ENCODE peak calls at places on chromosomes 3 and 15, in six cellular contexts. V is brain microvascular endothelial cell, O is heart left ventricle, E is ascending aorta, K is HFFc6, G is GM12865. A is an unnamed sample.
A peak's percentile ranks its signal among the peaks of the same experiment; 100 is the strongest.

GRCh38 chr15:58985443-58985842 is 2.0 kb upstream of the RNF111 start:
- DNase-seq in V (no peak), O (peak; percentile 40), E (no peak), K (no peak), G (no peak), A (no peak)

GRCh38 chr3:64291956-64292355 is 66.7 kb upstream of the PRICKLE2 start:
- DNase-seq in K (peak; percentile 64), V (peak; percentile 18), O (no peak), E (no peak), G (no peak), A (no peak)

GRCh38 chr15:86089422-86089821 is 9.8 kb downstream of the AGBL1 start:
- DNase-seq in G (no peak), K (no peak), V (no peak), O (no peak), E (no peak), A (no peak)

GRCh38 chr3:30602946-30603345 is 3.5 kb upstream of the TGFBR2 start:
- DNase-seq in E (no peak), K (no peak), V (no peak), O (no peak), G (peak; percentile 6), A (no peak)

GRCh38 chr3:52524752-52525661 is 8.7 kb downstream of the NT5DC2 start:
- DNase-seq in V (peak; percentile 40), K (no peak), E (peak; percentile 78), G (no peak), O (peak; percentile 83), A (peak; percentile 40)

GRCh38 chr3:126412841-126413692 is 18.4 kb downstream of the CFAP100 start:
- DNase-seq in V (no peak), E (peak; percentile 53), G (no peak), O (no peak), K (no peak), A (no peak)

GRCh38 chr15:39034816-39035215 is 470.2 kb upstream of the RASGRP1 start:
- DNase-seq in V (no peak), E (no peak), G (no peak), O (no peak), K (no peak), A (no peak)

GRCh38 chr3:150509780-150510179 is 36.5 kb downstream of the SERP1 start:
- DNase-seq in O (no peak), V (no peak), K (no peak), G (no peak), E (no peak), A (no peak)

GRCh38 chr15:47244361-47244760 is 472.9 kb upstream of the SEMA6D start:
- DNase-seq in K (no peak), G (no peak), V (no peak), E (no peak), O (no peak), A (no peak)

GRCh38 chr3:52244061-52244628 is 1.4 kb upstream of the PPM1M start:
- DNase-seq in G (peak; percentile 89), E (peak; percentile 72), V (no peak), O (no peak), K (peak; percentile 58), A (peak; percentile 91)

GRCh38 chr3:50473768-50474167 is 29.7 kb downstream of the CACNA2D2 start:
- DNase-seq in K (no peak), G (no peak), E (no peak), O (peak; percentile 54), V (no peak), A (no peak)

GRCh38 chr15:79124388-79124787 is 33.8 kb upstream of the RASGRF1 start:
- DNase-seq in G (no peak), K (no peak), E (no peak), O (no peak), V (no peak), A (no peak)

GRCh38 chr15:40909662-40910625 is 15.7 kb downstream of the VPS18 start:
- DNase-seq in O (no peak), G (no peak), K (peak; percentile 25), V (no peak), E (no peak), A (peak; percentile 73)

GRCh38 chr3:123380261-123380660 is 68.6 kb downstream of the ADCY5 start:
- DNase-seq in V (no peak), E (peak; percentile 55), K (no peak), O (no peak), G (no peak), A (no peak)

GRCh38 chr3:10674593-10674992 is 141.4 kb upstream of the SLC6A11 start:
- DNase-seq in V (no peak), K (no peak), O (no peak), G (no peak), E (no peak), A (no peak)

GRCh38 chr3:158727499-158728377 is 4.5 kb downstream of the RARRES1 start:
- DNase-seq in K (peak; percentile 63), E (peak; percentile 79), G (peak; percentile 73), O (no peak), V (peak; percentile 81), A (no peak)

GRCh38 chr3:107740992-107741896 is 218.5 kb downstream of the BBX start:
- DNase-seq in V (no peak), E (no peak), G (peak; percentile 16), O (no peak), K (peak; percentile 19), A (no peak)

GRCh38 chr3:169146112-169146665 is 517.3 kb downstream of the MECOM start:
- DNase-seq in V (peak; percentile 62), E (peak; percentile 87), O (peak; percentile 55), K (no peak), G (no peak), A (peak; percentile 42)

GRCh38 chr3:37963635-37964034 is 27.0 kb upstream of the VILL start:
- DNase-seq in E (no peak), G (no peak), O (no peak), V (no peak), K (no peak), A (no peak)

GRCh38 chr3:179715582-179715981 is 62.7 kb downstream of the USP13 start:
- DNase-seq in K (no peak), V (no peak), E (no peak), O (no peak), G (no peak), A (no peak)

GRCh38 chr15:48855501-48856440 is 22.2 kb upstream of the EID1 start:
- DNase-seq in E (no peak), G (no peak), V (peak; percentile 56), O (no peak), K (peak; percentile 61), A (no peak)

GRCh38 chr3:186152889-186153292 is 44.0 kb upstream of the ETV5 start:
- DNase-seq in G (peak; percentile 85), K (no peak), V (no peak), O (no peak), E (peak; percentile 25), A (peak; percentile 52)

GRCh38 chr3:37707428-37708372 is 154.0 kb upstream of the CTDSPL start:
- DNase-seq in E (no peak), G (no peak), K (no peak), O (no peak), V (no peak), A (no peak)

GRCh38 chr3:29335438-29335837 is 54.6 kb downstream of the RBMS3 start:
- DNase-seq in V (peak; percentile 97), K (peak; percentile 94), O (peak; percentile 89), E (peak; percentile 95), G (no peak), A (no peak)

GRCh38 chr3:33377489-33377888 is 62.7 kb downstream of the UBP1 start:
- DNase-seq in G (no peak), V (no peak), K (no peak), O (no peak), E (no peak), A (no peak)

GRCh38 chr3:33377931-33378330 is 62.3 kb downstream of the UBP1 start:
- DNase-seq in E (no peak), O (no peak), G (no peak), K (peak; percentile 91), V (peak; percentile 59), A (no peak)

GRCh38 chr3:33373082-33373437 is 67.1 kb downstream of the UBP1 start:
- DNase-seq in E (no peak), O (no peak), G (no peak), V (no peak), K (no peak), A (no peak)

GRCh38 chr3:33372218-33373081 is 67.8 kb downstream of the UBP1 start:
- DNase-seq in K (no peak), V (peak; percentile 60), O (no peak), E (no peak), G (peak; percentile 65), A (no peak)
- TF ChIP-seq CTCF in K (peak; percentile 96), V (peak; percentile 92), O (peak; percentile 84), E (peak; percentile 86), G (peak; percentile 89), A (peak; percentile 96)

GRCh38 chr3:122306622-122306953 is 18.5 kb upstream of the CSTA start:
- DNase-seq in V (no peak), O (no peak), G (no peak), K (no peak), E (no peak), A (no peak)
- TF ChIP-seq CTCF in V (no peak), O (no peak), G (no peak), K (no peak), E (no peak), A (no peak)

DNA sequence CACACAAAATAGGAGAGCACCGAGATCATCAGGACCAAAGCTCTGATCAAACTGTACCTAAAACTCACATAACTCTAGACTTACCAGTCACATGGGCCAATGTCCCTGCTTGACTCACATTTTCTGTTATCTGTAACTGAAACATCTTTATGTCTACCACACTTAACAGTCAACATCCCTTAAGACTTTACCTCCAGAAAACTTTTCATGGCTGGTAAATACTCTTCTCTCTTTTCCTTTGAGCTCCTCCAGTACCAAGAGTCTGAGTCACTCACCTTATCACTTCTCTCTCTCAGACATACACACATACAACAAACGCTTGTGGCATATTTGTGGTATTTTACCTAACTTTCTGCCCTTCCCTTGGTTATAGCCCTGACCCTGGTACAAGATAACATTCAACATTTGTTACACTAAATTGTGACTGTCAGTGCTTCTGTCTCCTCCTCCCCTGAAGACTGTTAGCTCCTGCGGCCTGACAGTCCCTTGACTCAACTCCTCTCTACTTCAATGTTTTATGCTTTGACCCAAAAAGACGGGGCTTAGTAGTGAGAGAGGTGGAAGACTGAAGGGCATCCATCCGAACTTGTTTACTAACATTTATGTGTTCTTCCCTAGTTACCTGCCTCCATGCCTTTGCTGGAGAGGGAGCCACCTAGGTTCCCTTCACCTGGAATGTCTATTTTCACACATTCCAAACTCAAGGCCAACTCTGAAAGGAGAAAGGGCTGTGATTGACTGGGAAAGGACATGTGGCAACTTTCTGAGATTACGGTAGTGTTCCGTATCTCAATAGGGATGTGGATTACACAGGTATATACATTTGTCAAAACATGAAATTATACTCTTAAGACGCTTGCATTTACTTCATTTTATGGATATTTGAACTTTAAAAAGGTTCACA is 3.7 kb upstream of the EFHB start:
- DNase-seq in V (peak; percentile 58), K (peak; percentile 3), O (no peak), E (no peak), G (no peak), A (no peak)
- TF ChIP-seq CTCF in V (no peak), K (no peak), O (no peak), E (no peak), G (no peak), A (no peak)

DNA sequence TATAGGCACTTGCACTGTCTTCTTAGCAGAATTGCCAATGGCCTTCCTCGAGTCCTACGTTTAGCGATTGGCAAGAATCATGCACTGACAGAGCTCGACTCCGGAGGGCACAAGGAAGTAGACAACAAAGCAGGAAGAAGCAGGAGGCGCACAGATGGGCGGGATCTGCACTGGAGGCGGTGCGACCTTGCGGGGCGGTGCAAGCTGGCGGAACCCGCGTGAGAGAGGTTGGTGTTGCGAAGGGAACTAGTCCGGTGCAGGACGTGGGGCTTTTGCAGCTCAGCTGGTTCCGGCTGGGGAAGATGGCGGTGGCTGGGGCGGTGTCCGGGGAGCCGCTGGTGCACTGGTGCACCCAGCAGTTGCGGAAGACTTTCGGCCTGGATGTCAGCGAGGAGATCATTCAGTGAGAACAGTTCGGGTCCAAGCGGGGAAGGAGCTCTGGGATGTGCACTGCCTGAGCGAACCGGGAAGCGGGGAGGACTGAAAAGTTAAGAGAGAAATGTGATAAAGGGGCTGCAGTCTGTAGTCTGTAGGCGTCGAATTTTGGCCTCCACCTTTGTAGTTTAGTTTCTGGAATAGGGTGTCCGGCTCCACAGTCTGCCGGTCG is at the start of gene TRIP4:
- DNase-seq in K (peak; percentile 97), G (peak; percentile 99), E (peak; percentile 97), O (peak; percentile 97), V (peak; percentile 97), A (peak; percentile 97)
- TF ChIP-seq CTCF in K (no peak), G (no peak), E (no peak), O (no peak), V (peak; percentile 22), A (no peak)

A was measured in CD14-positive monocyte.